ENCODE peak calls at places on chromosomes 2 and 18, in five cellular contexts. One of them, this sample, is unnamed. For H3K27me3 and H3K36me3, the result is how much of the 10 kb centered on the place peaks cover.

GRCh38 chr2:191363267-191363666 is 118.1 kb downstream of the MYO1B start:
- DNase-seq in left ventricle myocardium inferior: no peak
- DNase-seq in right atrium auricular region: no peak
- DNase-seq in spleen: no peak
- DNase-seq in A673: no peak
- DNase-seq in this sample: no peak

GRCh38 chr18:1018211-1018651 is 113.6 kb downstream of the ADCYAP1 start:
- DNase-seq in A673: no peak
- DNase-seq in spleen: no peak
- DNase-seq in right atrium auricular region: no peak
- DNase-seq in left ventricle myocardium inferior: no peak
- DNase-seq in this sample: no peak

GRCh38 chr2:233989221-233989620 is 61.3 kb upstream of the SPP2 start:
- DNase-seq in spleen: no peak
- DNase-seq in left ventricle myocardium inferior: no peak
- DNase-seq in right atrium auricular region: no peak
- DNase-seq in A673: no peak
- DNase-seq in this sample: no peak

GRCh38 chr2:216857131-216857550 is 2.7 kb downstream of the TNP1 start:
- DNase-seq in left ventricle myocardium inferior: no peak
- DNase-seq in spleen: no peak
- DNase-seq in A673: no peak
- DNase-seq in right atrium auricular region: no peak
- DNase-seq in this sample: no peak

GRCh38 chr2:238820909-238821308 is 27.0 kb upstream of the TWIST2 start:
- DNase-seq in spleen: no peak
- DNase-seq in right atrium auricular region: no peak
- DNase-seq in A673: no peak
- DNase-seq in left ventricle myocardium inferior: no peak
- DNase-seq in this sample: no peak

GRCh38 chr2:119491776-119492525 is 32.3 kb downstream of the SCTR start:
- DNase-seq in right atrium auricular region: no peak
- DNase-seq in spleen: no peak
- DNase-seq in A673: peak
- DNase-seq in left ventricle myocardium inferior: no peak
- DNase-seq in this sample: no peak

GRCh38 chr18:74916773-74917393 is 292.1 kb downstream of the PTGR3 start:
- DNase-seq in right atrium auricular region: no peak
- DNase-seq in spleen: no peak
- DNase-seq in left ventricle myocardium inferior: no peak
- DNase-seq in A673: no peak
- DNase-seq in this sample: no peak

GRCh38 chr2:216142540-216142939 is 33.4 kb downstream of the XRCC5 start:
- DNase-seq in right atrium auricular region: no peak
- DNase-seq in left ventricle myocardium inferior: no peak
- DNase-seq in spleen: no peak
- DNase-seq in A673: no peak
- DNase-seq in this sample: no peak

GRCh38 chr18:41666251-41666650 is 288.8 kb upstream of the PIK3C3 start:
- DNase-seq in A673: no peak
- DNase-seq in left ventricle myocardium inferior: no peak
- DNase-seq in right atrium auricular region: no peak
- DNase-seq in spleen: no peak
- DNase-seq in this sample: no peak

GRCh38 chr18:26487437-26487836 is 60.9 kb downstream of the KCTD1 start:
- DNase-seq in right atrium auricular region: no peak
- DNase-seq in spleen: no peak
- DNase-seq in A673: no peak
- DNase-seq in left ventricle myocardium inferior: no peak
- DNase-seq in this sample: no peak

GRCh38 chr2:3126686-3127278 is 250.8 kb downstream of the EIPR1 start:
- DNase-seq in left ventricle myocardium inferior: no peak
- DNase-seq in spleen: peak
- DNase-seq in right atrium auricular region: no peak
- DNase-seq in A673: peak
- DNase-seq in this sample: no peak

GRCh38 chr2:64056021-64056420 is 36.8 kb upstream of the VPS54 start:
- DNase-seq in left ventricle myocardium inferior: no peak
- DNase-seq in spleen: no peak
- DNase-seq in right atrium auricular region: no peak
- DNase-seq in A673: no peak
- DNase-seq in this sample: no peak

GRCh38 chr2:47867205-47867604 is 39.1 kb downstream of the FBXO11 start:
- DNase-seq in A673: peak
- DNase-seq in spleen: no peak
- DNase-seq in left ventricle myocardium inferior: no peak
- DNase-seq in right atrium auricular region: no peak
- DNase-seq in this sample: no peak

GRCh38 chr18:46096651-46097300 is 1.3 kb downstream of the ATP5F1A start:
- DNase-seq in A673: no peak
- DNase-seq in spleen: no peak
- DNase-seq in right atrium auricular region: no peak
- DNase-seq in left ventricle myocardium inferior: no peak
- DNase-seq in this sample: no peak

GRCh38 chr18:58953627-58954026 is 89.0 kb downstream of the ZNF532 start:
- DNase-seq in A673: no peak
- DNase-seq in spleen: no peak
- DNase-seq in left ventricle myocardium inferior: peak
- DNase-seq in right atrium auricular region: no peak
- DNase-seq in this sample: no peak

GRCh38 chr2:161033059-161033660 is 127.1 kb upstream of the TANK start:
- DNase-seq in A673: no peak
- DNase-seq in right atrium auricular region: no peak
- DNase-seq in left ventricle myocardium inferior: no peak
- DNase-seq in spleen: no peak
- DNase-seq in this sample: no peak

GRCh38 chr18:23619388-23619873 is 33.1 kb upstream of the NPC1 start:
- DNase-seq in spleen: peak
- DNase-seq in right atrium auricular region: peak
- DNase-seq in A673: no peak
- DNase-seq in left ventricle myocardium inferior: peak
- DNase-seq in this sample: no peak

GRCh38 chr2:222936705-222937104 is 75.9 kb downstream of the ACSL3 start:
- DNase-seq in spleen: no peak
- DNase-seq in left ventricle myocardium inferior: no peak
- DNase-seq in right atrium auricular region: no peak
- DNase-seq in A673: no peak
- DNase-seq in this sample: no peak

GRCh38 chr18:4789506-4789905 is 334.4 kb upstream of the DLGAP1 start:
- DNase-seq in left ventricle myocardium inferior: no peak
- DNase-seq in spleen: no peak
- DNase-seq in right atrium auricular region: no peak
- DNase-seq in A673: no peak
- DNase-seq in this sample: no peak

GRCh38 chr18:33916200-33916599 is 308.5 kb downstream of the NOL4 start:
- DNase-seq in right atrium auricular region: no peak
- DNase-seq in A673: peak
- DNase-seq in left ventricle myocardium inferior: no peak
- DNase-seq in spleen: no peak
- DNase-seq in this sample: no peak

GRCh38 chr18:6543330-6543908 is 128.7 kb upstream of the L3MBTL4 start:
- DNase-seq in A673: peak
- DNase-seq in right atrium auricular region: no peak
- DNase-seq in spleen: no peak
- DNase-seq in left ventricle myocardium inferior: no peak
- DNase-seq in this sample: no peak

GRCh38 chr18:44898536-44898935 is 217.8 kb downstream of the SETBP1 start:
- DNase-seq in spleen: no peak
- DNase-seq in A673: peak
- DNase-seq in right atrium auricular region: no peak
- DNase-seq in left ventricle myocardium inferior: no peak
- DNase-seq in this sample: no peak

GRCh38 chr18:23283933-23284430 is 148.7 kb downstream of the CABLES1 start:
- DNase-seq in A673: no peak
- DNase-seq in right atrium auricular region: no peak
- DNase-seq in spleen: no peak
- DNase-seq in left ventricle myocardium inferior: no peak
- DNase-seq in this sample: peak

GRCh38 chr18:57806891-57807280 is 3.8 kb upstream of the ATP8B1 start:
- DNase-seq in A673: peak
- DNase-seq in right atrium auricular region: peak
- DNase-seq in left ventricle myocardium inferior: no peak
- DNase-seq in spleen: no peak
- DNase-seq in this sample: no peak

GRCh38 chr2:241563981-241564595 is 5.5 kb downstream of the BOK start:
- DNase-seq in A673: no peak
- DNase-seq in left ventricle myocardium inferior: no peak
- DNase-seq in spleen: peak
- DNase-seq in right atrium auricular region: no peak
- DNase-seq in this sample: no peak

GRCh38 chr2:8489751-8490150 is 192.1 kb upstream of the ID2 start:
- DNase-seq in right atrium auricular region: no peak
- DNase-seq in spleen: no peak
- DNase-seq in A673: no peak
- DNase-seq in left ventricle myocardium inferior: no peak
- DNase-seq in this sample: no peak

GRCh38 chr2:69601179-69601612 is 42.3 kb downstream of the AAK1 start:
- DNase-seq in left ventricle myocardium inferior: no peak
- DNase-seq in spleen: no peak
- DNase-seq in A673: no peak
- DNase-seq in right atrium auricular region: no peak
- DNase-seq in this sample: no peak

GRCh38 chr2:86775323-86775722 is 15.4 kb downstream of the CD8A start:
- DNase-seq in spleen: no peak
- DNase-seq in right atrium auricular region: no peak
- DNase-seq in left ventricle myocardium inferior: no peak
- DNase-seq in A673: no peak
- DNase-seq in this sample: no peak

GRCh38 chr18:45386256-45386655 is 229.0 kb upstream of the SLC14A2 start:
- DNase-seq in spleen: no peak
- DNase-seq in A673: peak
- DNase-seq in right atrium auricular region: no peak
- DNase-seq in left ventricle myocardium inferior: no peak
- DNase-seq in this sample: peak

GRCh38 chr2:231909631-231910030 is 16.6 kb downstream of the NPPC start:
- DNase-seq in spleen: no peak
- DNase-seq in right atrium auricular region: no peak
- DNase-seq in A673: no peak
- DNase-seq in left ventricle myocardium inferior: no peak
- DNase-seq in this sample: no peak

GRCh38 chr2:38600242-38600891 is 2.4 kb downstream of the HNRNPLL start:
- DNase-seq in right atrium auricular region: no peak
- DNase-seq in spleen: no peak
- DNase-seq in A673: peak
- DNase-seq in left ventricle myocardium inferior: no peak
- DNase-seq in this sample: no peak

GRCh38 chr2:45008296-45009129 is 739 bp downstream of the SIX2 start:
- DNase-seq in spleen: no peak
- DNase-seq in A673: no peak
- DNase-seq in left ventricle myocardium inferior: no peak
- DNase-seq in right atrium auricular region: no peak
- DNase-seq in this sample: no peak

GRCh38 chr2:95275151-95275515 is 884 bp downstream of the PROM2 start:
- DNase-seq in left ventricle myocardium inferior: no peak
- DNase-seq in A673: no peak
- DNase-seq in right atrium auricular region: no peak
- DNase-seq in spleen: peak
- DNase-seq in this sample: no peak
- H3K27ac ChIP-seq in left ventricle myocardium inferior: no peak
- H3K27ac ChIP-seq in A673: no peak
- H3K27ac ChIP-seq in right atrium auricular region: no peak
- H3K27ac ChIP-seq in spleen: no peak
- H3K27ac ChIP-seq in this sample: no peak

DNA sequence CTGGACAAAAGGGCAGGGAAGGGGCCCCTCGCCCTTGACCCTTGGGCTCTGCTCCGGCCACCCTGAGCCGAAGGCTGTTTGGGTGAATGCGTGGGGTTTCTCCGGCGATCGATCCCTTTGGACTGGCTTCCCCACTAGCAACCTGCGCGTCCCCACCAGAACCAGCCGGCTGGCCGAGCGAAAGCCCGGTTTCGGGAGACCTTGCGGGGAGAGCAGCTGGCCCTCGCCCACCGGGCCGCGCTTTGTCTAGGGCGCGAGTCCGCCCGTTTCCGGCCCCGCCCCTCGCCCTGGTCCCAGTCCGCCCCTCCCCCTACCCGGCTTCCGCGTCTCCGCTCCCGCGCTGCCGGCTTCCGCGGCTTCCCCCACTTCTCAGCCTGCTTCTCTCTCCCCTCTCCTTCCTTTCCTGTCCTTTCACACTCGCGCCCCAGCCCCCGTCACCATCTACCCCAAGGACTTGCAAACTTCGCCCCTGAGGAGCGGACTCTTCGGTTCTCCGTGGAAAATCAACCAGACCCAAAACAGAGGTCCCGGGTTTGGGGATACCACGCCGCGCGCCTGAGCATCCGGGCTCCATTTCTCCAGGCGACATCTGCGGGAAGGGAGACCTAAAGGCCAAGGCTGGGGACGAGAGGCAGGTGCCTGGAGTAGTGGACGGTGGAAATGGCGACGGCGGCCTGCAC is 48.0 kb upstream of the ATP6V1B1 start:
- DNase-seq in A673: peak
- DNase-seq in left ventricle myocardium inferior: no peak
- DNase-seq in spleen: no peak
- DNase-seq in right atrium auricular region: peak
- DNase-seq in this sample: no peak
- H3K27me3 ChIP-seq in A673: under half
- H3K27me3 ChIP-seq in left ventricle myocardium inferior: half or more
- H3K27me3 ChIP-seq in spleen: half or more
- H3K27me3 ChIP-seq in right atrium auricular region: under half
- H3K27me3 ChIP-seq in this sample: half or more

GRCh38 chr2:27621524-27621923 is 7.3 kb downstream of the CCDC121 start:
- DNase-seq in spleen: no peak
- DNase-seq in left ventricle myocardium inferior: no peak
- DNase-seq in right atrium auricular region: no peak
- DNase-seq in A673: no peak
- DNase-seq in this sample: no peak

GRCh38 chr2:27624943-27625342 is 3.9 kb downstream of the CCDC121 start:
- DNase-seq in spleen: no peak
- DNase-seq in right atrium auricular region: no peak
- DNase-seq in left ventricle myocardium inferior: no peak
- DNase-seq in A673: no peak
- DNase-seq in this sample: no peak

GRCh38 chr2:27627963-27628766 is 647 bp downstream of the CCDC121 start:
- DNase-seq in spleen: no peak
- DNase-seq in left ventricle myocardium inferior: no peak
- DNase-seq in A673: peak
- DNase-seq in right atrium auricular region: no peak
- DNase-seq in this sample: no peak

DNA sequence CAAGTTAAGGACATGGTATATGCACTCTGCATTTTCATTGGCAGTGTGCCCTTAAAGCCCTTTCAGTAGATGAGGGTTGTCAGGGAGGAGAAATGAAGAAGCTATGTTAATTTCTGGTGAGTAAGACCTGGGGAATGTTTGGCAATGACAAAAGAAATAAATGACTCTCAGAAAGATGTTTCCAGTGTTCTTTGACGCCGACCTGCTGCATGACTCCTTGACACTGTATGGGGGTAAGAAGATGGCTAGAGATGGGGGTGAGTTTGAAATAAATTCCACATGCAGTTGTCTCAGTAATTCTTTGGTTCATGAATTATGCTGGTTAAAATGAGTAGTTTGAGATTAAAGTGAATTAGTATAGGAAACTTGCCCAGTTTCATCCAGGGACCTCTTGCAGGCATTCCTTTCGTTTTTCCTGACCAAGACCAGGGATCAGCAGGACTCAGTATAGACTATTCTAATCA is 5.9 kb downstream of the CCDC121 start:
- DNase-seq in right atrium auricular region: no peak
- DNase-seq in left ventricle myocardium inferior: no peak
- DNase-seq in spleen: no peak
- DNase-seq in A673: peak
- DNase-seq in this sample: peak
- H3K36me3 ChIP-seq in right atrium auricular region: half or more
- H3K36me3 ChIP-seq in left ventricle myocardium inferior: half or more
- H3K36me3 ChIP-seq in spleen: under half
- H3K36me3 ChIP-seq in A673: under half
- H3K36me3 ChIP-seq in this sample: under half

GRCh38 chr2:169798397-169798717 is 314 bp upstream of the SSB start:
- DNase-seq in right atrium auricular region: no peak
- DNase-seq in left ventricle myocardium inferior: no peak
- DNase-seq in spleen: no peak
- DNase-seq in A673: no peak
- DNase-seq in this sample: no peak
- H3K27ac ChIP-seq in right atrium auricular region: peak
- H3K27ac ChIP-seq in left ventricle myocardium inferior: peak
- H3K27ac ChIP-seq in spleen: peak
- H3K27ac ChIP-seq in A673: peak
- H3K27ac ChIP-seq in this sample: no peak

This sample was measured in iPS DF 6.9.